ENCODE peak calls at places on chromosomes 16 and 17, in five cellular contexts. G is NCI-H1092, I is GM04504, R is upper lobe of right lung, T is islet precursor cell. N is an unnamed sample.

GRCh38 chr17:62565817-62566216 is 61.7 kb upstream of the MRC2 start:
- DNase-seq in T (no peak), R (no peak), I (peak), G (no peak), N (no peak)

GRCh38 chr16:57725976-57726375 is 9.6 kb upstream of the KATNB1 start:
- DNase-seq in G (no peak), R (no peak), T (no peak), I (no peak), N (no peak)

GRCh38 chr16:23132921-23133532 is 16.2 kb downstream of the USP31 start:
- DNase-seq in T (no peak), G (no peak), R (no peak), I (no peak), N (no peak)

GRCh38 chr16:83920894-83921491 is 22.1 kb downstream of the MLYCD start:
- DNase-seq in G (no peak), R (no peak), T (no peak), I (no peak), N (no peak)

GRCh38 chr16:49378238-49378637 is 4.6 kb downstream of the C16orf78 start:
- DNase-seq in I (no peak), R (no peak), G (no peak), T (peak), N (no peak)

GRCh38 chr16:27322858-27323780 is 9.3 kb downstream of the IL4R start:
- DNase-seq in R (no peak), T (peak), G (no peak), I (no peak), N (no peak)

GRCh38 chr16:70679653-70680494 is 6.0 kb downstream of the MTSS2 start:
- DNase-seq in T (no peak), G (no peak), R (no peak), I (no peak), N (no peak)

GRCh38 chr17:1714488-1714979 is 4.4 kb upstream of the TLCD2 start:
- DNase-seq in G (no peak), I (peak), R (peak), T (peak), N (no peak)

GRCh38 chr17:49819118-49819517 is 28.8 kb downstream of the TAC4 start:
- DNase-seq in G (no peak), I (no peak), R (no peak), T (no peak), N (no peak)

GRCh38 chr16:56479469-56479868 is 28.1 kb downstream of the OGFOD1 start:
- DNase-seq in R (no peak), I (no peak), G (no peak), T (no peak), N (no peak)

GRCh38 chr16:53821487-53821886 is 117.5 kb downstream of the FTO start:
- DNase-seq in R (no peak), G (no peak), T (no peak), I (no peak), N (no peak)

GRCh38 chr17:2171725-2172446 is 117.0 kb downstream of the HIC1 start:
- DNase-seq in T (peak), G (peak), R (peak), I (peak), N (peak)

GRCh38 chr16:4350787-4351659 is at the start of gene PAM16:
- DNase-seq in I (peak), T (peak), R (peak), G (peak), N (peak)

N was measured in NCI-H2029.